ENCODE peak calls at places on chromosome 2, in four cellular contexts. E is GM12878, I is HepG2, F is K562. P is an unnamed sample.

GRCh38 chr2:207395535-207396251 is 134.1 kb upstream of the CREB1 start:
- DNase-seq in E (no peak), F (no peak), I (no peak), P (no peak)

GRCh38 chr2:238895901-238896600 is 48.2 kb downstream of the TWIST2 start:
- DNase-seq in I (peak), E (no peak), F (no peak), P (peak)

GRCh38 chr2:218832520-218832919 is 917 bp upstream of the PRKAG3 start:
- DNase-seq in I (no peak), E (no peak), F (no peak), P (no peak)

GRCh38 chr2:135528006-135528405 is 3.0 kb downstream of the ZRANB3 start:
- DNase-seq in I (no peak), E (no peak), F (no peak), P (no peak)

GRCh38 chr2:44843086-44843485 is 98.4 kb upstream of the SIX3 start:
- DNase-seq in F (no peak), E (no peak), I (no peak), P (no peak)

GRCh38 chr2:236793041-236794011 is 223.7 kb downstream of the ACKR3 start:
- DNase-seq in E (no peak), I (no peak), F (no peak), P (no peak)

GRCh38 chr2:11023326-11024009 is 111.7 kb downstream of the KCNF1 start:
- DNase-seq in E (no peak), F (no peak), I (no peak), P (no peak)

GRCh38 chr2:71940695-71941094 is 207.0 kb downstream of the CYP26B1 start:
- DNase-seq in F (no peak), E (no peak), I (no peak), P (peak)

GRCh38 chr2:198408171-198408570 is 603.8 kb downstream of the PLCL1 start:
- DNase-seq in F (no peak), E (no peak), I (no peak), P (no peak)

GRCh38 chr2:19580264-19580663 is 221.8 kb upstream of the OSR1 start:
- DNase-seq in E (no peak), I (no peak), F (no peak), P (no peak)

GRCh38 chr2:177784449-177784845 is 288.1 kb downstream of the PDE11A start:
- DNase-seq in E (no peak), F (no peak), I (no peak), P (no peak)

GRCh38 chr2:47457268-47457667 is 54.3 kb downstream of the MSH2 start:
- DNase-seq in E (no peak), F (no peak), I (no peak), P (no peak)

GRCh38 chr2:230019742-230020141 is 49.0 kb downstream of the SLC16A14 start:
- DNase-seq in I (no peak), F (no peak), E (no peak), P (no peak)

GRCh38 chr2:233851169-233851568 is 3.2 kb downstream of the HJURP start:
- DNase-seq in I (no peak), F (no peak), E (no peak), P (no peak)

GRCh38 chr2:238398577-238398976 is 28.1 kb upstream of the ASB1 start:
- DNase-seq in F (no peak), E (no peak), I (no peak), P (no peak)

GRCh38 chr2:101864426-101864825 is 127.3 kb upstream of the IL1R2 start:
- DNase-seq in I (no peak), F (no peak), E (no peak), P (no peak)

GRCh38 chr2:142724713-142725349 is 152.6 kb upstream of the KYNU start:
- DNase-seq in E (no peak), I (no peak), F (no peak), P (no peak)

GRCh38 chr2:217014298-217015116 is 154.6 kb upstream of the TNP1 start:
- DNase-seq in E (no peak), F (no peak), I (no peak), P (no peak)

GRCh38 chr2:217016829-217017228 is 157.0 kb upstream of the TNP1 start:
- DNase-seq in F (no peak), E (no peak), I (no peak), P (no peak)

GRCh38 chr2:217023611-217024010 is 163.7 kb upstream of the TNP1 start:
- DNase-seq in F (no peak), E (no peak), I (no peak), P (no peak)

DNA sequence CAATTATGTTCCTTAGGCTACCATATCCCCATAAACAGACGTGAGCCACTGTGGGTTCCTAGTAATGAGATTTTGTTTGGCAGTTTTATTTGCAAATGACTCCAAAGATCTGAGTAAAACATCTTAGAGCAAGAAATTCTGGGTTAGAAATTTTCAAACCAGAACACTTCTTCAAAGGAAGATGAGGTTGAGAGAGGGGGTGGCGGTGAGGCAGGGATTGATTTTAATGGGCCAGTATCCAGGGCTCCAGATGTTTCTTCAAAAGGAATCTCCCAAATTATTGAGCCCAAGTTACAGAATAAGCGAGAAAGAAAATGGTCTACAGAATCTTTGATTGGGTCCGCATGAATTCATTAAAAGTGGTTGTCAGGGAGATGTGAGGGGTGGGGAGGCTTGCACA is 157.9 kb upstream of the TNP1 start:
- DNase-seq in E (no peak), I (no peak), F (no peak), P (no peak)
- TF ChIP-seq FOXK2 in E (no peak), I (no peak), F (no peak), P (no peak)

DNA sequence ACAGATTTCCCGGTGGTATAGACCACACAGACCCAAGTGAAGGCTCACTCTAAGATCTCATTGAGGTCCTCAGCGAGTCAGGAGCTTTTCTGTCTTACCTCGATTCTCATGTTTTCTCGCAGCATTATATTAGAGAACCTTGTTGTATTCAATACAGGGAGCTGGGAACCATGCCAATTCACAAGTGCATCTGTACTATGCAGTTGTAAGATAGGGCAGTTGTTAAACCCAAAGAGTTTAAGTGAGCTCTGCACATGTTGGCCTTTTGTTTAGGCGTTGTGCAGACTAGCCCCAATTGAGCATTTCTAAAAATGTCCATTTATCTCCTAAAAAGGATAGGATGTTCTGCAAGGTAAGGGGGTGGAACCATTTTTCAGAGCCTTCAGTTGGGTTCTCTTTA is 59.6 kb downstream of the FEZ2 start:
- DNase-seq in I (no peak), F (no peak), E (no peak), P (no peak)
- TF ChIP-seq BHLHE40 in I (no peak), F (no peak), E (no peak), P (no peak)

DNA sequence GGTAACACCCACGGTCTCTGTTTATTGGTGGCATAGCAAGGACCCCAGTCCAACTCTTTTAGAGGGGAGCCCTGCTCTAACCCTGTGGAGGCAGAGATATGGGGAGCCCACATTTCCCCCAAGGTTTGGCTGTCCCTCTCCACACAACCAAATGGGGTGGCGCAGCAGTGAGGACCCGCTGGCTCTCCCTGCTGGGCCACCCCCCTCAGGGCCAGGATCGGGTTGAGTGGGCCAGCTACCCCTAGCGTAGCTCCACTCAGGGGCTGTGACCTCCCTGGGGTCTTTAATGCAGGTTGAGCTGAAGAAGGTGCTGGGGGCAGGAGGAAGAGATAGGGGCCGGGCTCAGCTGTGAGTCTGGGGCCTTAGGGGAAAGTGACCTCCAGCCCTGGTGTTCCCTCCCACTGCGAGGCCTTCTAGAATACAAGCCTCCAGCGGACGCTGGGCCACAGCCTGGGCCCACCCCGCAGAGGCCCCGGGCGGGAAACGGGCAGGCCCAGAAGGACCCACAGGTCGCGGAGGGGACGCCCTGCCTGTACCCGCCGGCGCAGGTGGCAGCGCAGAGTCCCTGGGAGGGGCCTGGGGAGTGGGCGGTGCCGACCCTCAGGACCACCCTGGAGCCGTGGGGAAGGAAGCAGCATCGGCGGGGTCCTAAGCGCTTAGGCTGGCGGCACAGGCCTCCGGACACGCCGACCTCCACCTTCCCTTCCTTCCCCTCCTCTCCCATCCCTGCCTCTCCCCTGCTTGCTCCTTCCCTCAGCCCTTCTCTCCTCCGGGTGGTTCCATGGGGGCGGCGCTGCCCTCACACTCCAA is 9.6 kb downstream of the CROCC2 start:
- DNase-seq in F (no peak), E (no peak), I (no peak), P (no peak)
- TF ChIP-seq FOXM1 in F (no peak), E (no peak), I (no peak), P (no peak)

GRCh38 chr2:75503048-75503607 is 57.6 kb downstream of the EVA1A start:
- DNase-seq in F (no peak), E (no peak), I (no peak), P (no peak)
- TF ChIP-seq FOXK2 in F (no peak), E (no peak), I (no peak), P (no peak)

P was measured in HEK293T.